ENCODE peak calls at places on chromosomes 6 and 20, in nine cellular contexts. One of them, this sample, is unnamed. For H3K4me1 and H3K9me3, the result is how much of the 10 kb centered on the place peaks cover.

GRCh38 chr6:147758305-147758704 is 249.8 kb downstream of the SAMD5 start:
- DNase-seq in tibial artery: no peak
- DNase-seq in right cardiac atrium: no peak
- DNase-seq in effector memory CD4-positive, alpha-beta T cell: no peak
- DNase-seq in psoas muscle: no peak
- DNase-seq in tibial nerve: no peak
- DNase-seq in CD8-positive, alpha-beta memory T cell: no peak
- DNase-seq in heart left ventricle: no peak
- DNase-seq in endodermal cell: no peak
- DNase-seq in this sample: no peak

GRCh38 chr6:79630883-79631799 is at the start of gene SH3BGRL2:
- DNase-seq in endodermal cell: peak
- DNase-seq in right cardiac atrium: peak
- DNase-seq in CD8-positive, alpha-beta memory T cell: no peak
- DNase-seq in heart left ventricle: peak
- DNase-seq in effector memory CD4-positive, alpha-beta T cell: no peak
- DNase-seq in psoas muscle: peak
- DNase-seq in tibial artery: peak
- DNase-seq in tibial nerve: peak
- DNase-seq in this sample: no peak

GRCh38 chr20:57097245-57097935 is 169.1 kb downstream of the BMP7 start:
- DNase-seq in effector memory CD4-positive, alpha-beta T cell: no peak
- DNase-seq in psoas muscle: no peak
- DNase-seq in right cardiac atrium: no peak
- DNase-seq in tibial nerve: no peak
- DNase-seq in CD8-positive, alpha-beta memory T cell: no peak
- DNase-seq in heart left ventricle: no peak
- DNase-seq in endodermal cell: no peak
- DNase-seq in tibial artery: no peak
- DNase-seq in this sample: no peak

GRCh38 chr6:136225496-136225895 is 24.6 kb downstream of the MTFR2 start:
- DNase-seq in tibial nerve: no peak
- DNase-seq in heart left ventricle: no peak
- DNase-seq in endodermal cell: no peak
- DNase-seq in effector memory CD4-positive, alpha-beta T cell: no peak
- DNase-seq in psoas muscle: no peak
- DNase-seq in CD8-positive, alpha-beta memory T cell: no peak
- DNase-seq in tibial artery: no peak
- DNase-seq in right cardiac atrium: no peak
- DNase-seq in this sample: no peak

GRCh38 chr6:31901415-31901952 is 402 bp downstream of the ZBTB12 start:
- DNase-seq in psoas muscle: peak
- DNase-seq in effector memory CD4-positive, alpha-beta T cell: peak
- DNase-seq in CD8-positive, alpha-beta memory T cell: peak
- DNase-seq in right cardiac atrium: no peak
- DNase-seq in tibial artery: peak
- DNase-seq in heart left ventricle: peak
- DNase-seq in endodermal cell: peak
- DNase-seq in tibial nerve: no peak
- DNase-seq in this sample: peak

GRCh38 chr20:20694591-20694990 is 17.9 kb downstream of the RALGAPA2 start:
- DNase-seq in tibial nerve: no peak
- DNase-seq in heart left ventricle: no peak
- DNase-seq in endodermal cell: no peak
- DNase-seq in right cardiac atrium: no peak
- DNase-seq in effector memory CD4-positive, alpha-beta T cell: no peak
- DNase-seq in tibial artery: no peak
- DNase-seq in CD8-positive, alpha-beta memory T cell: no peak
- DNase-seq in psoas muscle: no peak
- DNase-seq in this sample: no peak

GRCh38 chr20:20318318-20319161 is 49.4 kb upstream of the INSM1 start:
- DNase-seq in tibial artery: no peak
- DNase-seq in heart left ventricle: no peak
- DNase-seq in tibial nerve: peak
- DNase-seq in endodermal cell: no peak
- DNase-seq in effector memory CD4-positive, alpha-beta T cell: no peak
- DNase-seq in CD8-positive, alpha-beta memory T cell: no peak
- DNase-seq in psoas muscle: no peak
- DNase-seq in right cardiac atrium: no peak
- DNase-seq in this sample: no peak

GRCh38 chr20:25145131-25145530 is 50.4 kb upstream of the ENTPD6 start:
- DNase-seq in endodermal cell: no peak
- DNase-seq in tibial nerve: no peak
- DNase-seq in tibial artery: no peak
- DNase-seq in psoas muscle: no peak
- DNase-seq in CD8-positive, alpha-beta memory T cell: no peak
- DNase-seq in effector memory CD4-positive, alpha-beta T cell: no peak
- DNase-seq in right cardiac atrium: no peak
- DNase-seq in heart left ventricle: no peak
- DNase-seq in this sample: no peak

GRCh38 chr20:13684566-13685222 is 46.0 kb upstream of the TASP1 start:
- DNase-seq in psoas muscle: no peak
- DNase-seq in tibial artery: no peak
- DNase-seq in endodermal cell: no peak
- DNase-seq in heart left ventricle: no peak
- DNase-seq in right cardiac atrium: no peak
- DNase-seq in tibial nerve: no peak
- DNase-seq in effector memory CD4-positive, alpha-beta T cell: no peak
- DNase-seq in CD8-positive, alpha-beta memory T cell: no peak
- DNase-seq in this sample: no peak

GRCh38 chr6:5532941-5533340 is 271.6 kb downstream of the FARS2 start:
- DNase-seq in tibial artery: no peak
- DNase-seq in effector memory CD4-positive, alpha-beta T cell: no peak
- DNase-seq in tibial nerve: no peak
- DNase-seq in heart left ventricle: no peak
- DNase-seq in endodermal cell: no peak
- DNase-seq in CD8-positive, alpha-beta memory T cell: no peak
- DNase-seq in right cardiac atrium: no peak
- DNase-seq in psoas muscle: no peak
- DNase-seq in this sample: no peak

GRCh38 chr6:143195349-143195845 is 134.7 kb downstream of the AIG1 start:
- DNase-seq in endodermal cell: no peak
- DNase-seq in heart left ventricle: peak
- DNase-seq in effector memory CD4-positive, alpha-beta T cell: no peak
- DNase-seq in right cardiac atrium: peak
- DNase-seq in psoas muscle: peak
- DNase-seq in tibial nerve: no peak
- DNase-seq in CD8-positive, alpha-beta memory T cell: no peak
- DNase-seq in tibial artery: no peak
- DNase-seq in this sample: no peak

GRCh38 chr20:23135449-23136447 is 49.6 kb upstream of the CD93 start:
- DNase-seq in tibial artery: peak
- DNase-seq in tibial nerve: no peak
- DNase-seq in right cardiac atrium: peak
- DNase-seq in endodermal cell: no peak
- DNase-seq in CD8-positive, alpha-beta memory T cell: no peak
- DNase-seq in psoas muscle: no peak
- DNase-seq in effector memory CD4-positive, alpha-beta T cell: no peak
- DNase-seq in heart left ventricle: no peak
- DNase-seq in this sample: no peak

GRCh38 chr20:23566199-23566932 is 1.9 kb downstream of the CST9L start:
- DNase-seq in heart left ventricle: no peak
- DNase-seq in CD8-positive, alpha-beta memory T cell: no peak
- DNase-seq in effector memory CD4-positive, alpha-beta T cell: no peak
- DNase-seq in right cardiac atrium: no peak
- DNase-seq in psoas muscle: no peak
- DNase-seq in endodermal cell: peak
- DNase-seq in tibial artery: no peak
- DNase-seq in tibial nerve: no peak
- DNase-seq in this sample: no peak

GRCh38 chr6:114611696-114612095 is 268.9 kb upstream of the HS3ST5 start:
- DNase-seq in effector memory CD4-positive, alpha-beta T cell: no peak
- DNase-seq in psoas muscle: no peak
- DNase-seq in tibial nerve: no peak
- DNase-seq in tibial artery: no peak
- DNase-seq in CD8-positive, alpha-beta memory T cell: no peak
- DNase-seq in endodermal cell: no peak
- DNase-seq in heart left ventricle: no peak
- DNase-seq in right cardiac atrium: no peak
- DNase-seq in this sample: no peak

GRCh38 chr20:59165389-59165785 is 1.8 kb downstream of the ZNF831 start:
- DNase-seq in right cardiac atrium: no peak
- DNase-seq in heart left ventricle: no peak
- DNase-seq in tibial nerve: no peak
- DNase-seq in tibial artery: no peak
- DNase-seq in endodermal cell: no peak
- DNase-seq in psoas muscle: no peak
- DNase-seq in CD8-positive, alpha-beta memory T cell: no peak
- DNase-seq in effector memory CD4-positive, alpha-beta T cell: no peak
- DNase-seq in this sample: peak

GRCh38 chr6:132552372-132552771 is at the start of gene TAAR8:
- DNase-seq in tibial nerve: no peak
- DNase-seq in right cardiac atrium: no peak
- DNase-seq in endodermal cell: no peak
- DNase-seq in effector memory CD4-positive, alpha-beta T cell: no peak
- DNase-seq in CD8-positive, alpha-beta memory T cell: no peak
- DNase-seq in heart left ventricle: no peak
- DNase-seq in tibial artery: no peak
- DNase-seq in psoas muscle: no peak
- DNase-seq in this sample: no peak

GRCh38 chr6:137188855-137189254 is 15.4 kb upstream of the IL22RA2 start:
- DNase-seq in CD8-positive, alpha-beta memory T cell: no peak
- DNase-seq in right cardiac atrium: no peak
- DNase-seq in endodermal cell: no peak
- DNase-seq in tibial artery: no peak
- DNase-seq in effector memory CD4-positive, alpha-beta T cell: no peak
- DNase-seq in heart left ventricle: no peak
- DNase-seq in tibial nerve: no peak
- DNase-seq in psoas muscle: no peak
- DNase-seq in this sample: no peak

DNA sequence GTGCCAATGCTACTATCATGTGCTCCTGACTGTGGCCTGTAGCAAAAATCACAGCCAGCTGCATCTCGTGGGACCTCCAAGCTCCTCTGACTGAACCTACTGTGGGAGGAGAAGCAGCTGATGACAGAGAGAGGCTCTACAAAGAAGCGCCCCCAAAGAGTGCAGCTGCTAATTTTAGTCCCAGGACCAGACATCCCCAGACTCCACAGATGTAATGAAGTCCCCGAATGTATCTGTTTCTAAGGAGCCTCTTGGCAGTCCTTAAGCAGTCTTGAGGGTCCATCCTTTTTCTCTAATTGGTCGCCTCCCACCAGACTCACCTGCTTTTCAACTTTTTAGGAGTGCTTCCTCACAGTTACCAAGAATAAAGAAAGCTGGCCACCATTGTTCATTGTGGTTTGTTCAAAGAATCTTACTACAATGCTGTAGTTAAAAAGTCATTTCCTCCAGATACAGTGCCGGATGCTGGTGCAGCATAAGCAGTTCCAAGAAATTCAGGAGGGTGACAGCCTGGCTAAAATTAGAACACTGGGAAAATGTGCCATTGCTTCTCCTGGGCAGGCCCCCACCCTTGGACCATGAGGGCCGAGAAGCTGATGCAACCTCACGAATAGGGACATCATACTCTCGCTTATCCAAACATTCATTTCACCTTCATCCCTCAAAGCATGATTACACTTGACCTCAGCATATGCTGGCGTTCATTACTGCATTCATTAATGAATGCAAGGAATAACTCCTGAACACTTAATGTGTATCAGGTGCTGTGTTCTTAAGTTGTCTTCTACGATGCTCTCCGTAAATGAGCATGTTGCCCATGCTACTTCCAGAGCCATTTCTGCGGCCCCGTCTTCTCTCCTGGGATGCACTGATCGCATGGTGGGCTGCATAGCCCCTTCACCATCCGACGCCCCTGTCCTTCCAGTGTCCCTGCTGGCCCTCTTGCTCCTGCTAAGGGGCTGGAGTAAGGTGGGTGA is 66.4 kb downstream of the LY86 start:
- DNase-seq in right cardiac atrium: peak
- DNase-seq in effector memory CD4-positive, alpha-beta T cell: no peak
- DNase-seq in psoas muscle: no peak
- DNase-seq in tibial artery: peak
- DNase-seq in tibial nerve: no peak
- DNase-seq in CD8-positive, alpha-beta memory T cell: no peak
- DNase-seq in endodermal cell: no peak
- DNase-seq in heart left ventricle: peak
- DNase-seq in this sample: peak
- H3K4me1 ChIP-seq in right cardiac atrium: under half
- H3K4me1 ChIP-seq in effector memory CD4-positive, alpha-beta T cell: under half
- H3K4me1 ChIP-seq in psoas muscle: under half
- H3K4me1 ChIP-seq in tibial artery: under half
- H3K4me1 ChIP-seq in tibial nerve: under half
- H3K4me1 ChIP-seq in CD8-positive, alpha-beta memory T cell: half or more
- H3K4me1 ChIP-seq in endodermal cell: under half
- H3K4me1 ChIP-seq in heart left ventricle: under half
- H3K4me1 ChIP-seq in this sample: half or more

GRCh38 chr6:3758842-3759144 is 7.3 kb upstream of the PXDC1 start:
- DNase-seq in tibial nerve: no peak
- DNase-seq in right cardiac atrium: no peak
- DNase-seq in heart left ventricle: no peak
- DNase-seq in tibial artery: no peak
- DNase-seq in effector memory CD4-positive, alpha-beta T cell: no peak
- DNase-seq in CD8-positive, alpha-beta memory T cell: no peak
- DNase-seq in psoas muscle: no peak
- DNase-seq in endodermal cell: no peak
- DNase-seq in this sample: no peak
- H3K27ac ChIP-seq in tibial nerve: no peak
- H3K27ac ChIP-seq in right cardiac atrium: peak
- H3K27ac ChIP-seq in heart left ventricle: no peak
- H3K27ac ChIP-seq in tibial artery: peak
- H3K27ac ChIP-seq in effector memory CD4-positive, alpha-beta T cell: no peak
- H3K27ac ChIP-seq in CD8-positive, alpha-beta memory T cell: no peak
- H3K27ac ChIP-seq in psoas muscle: no peak
- H3K27ac ChIP-seq in endodermal cell: no peak
- H3K27ac ChIP-seq in this sample: no peak

GRCh38 chr6:141209890-141210289 is 922.8 kb upstream of the GJE1 start:
- DNase-seq in heart left ventricle: no peak
- DNase-seq in psoas muscle: no peak
- DNase-seq in endodermal cell: no peak
- DNase-seq in effector memory CD4-positive, alpha-beta T cell: no peak
- DNase-seq in tibial nerve: no peak
- DNase-seq in right cardiac atrium: no peak
- DNase-seq in tibial artery: no peak
- DNase-seq in CD8-positive, alpha-beta memory T cell: no peak
- DNase-seq in this sample: no peak
- H3K9me3 ChIP-seq in heart left ventricle: under half
- H3K9me3 ChIP-seq in psoas muscle: under half
- H3K9me3 ChIP-seq in endodermal cell: under half
- H3K9me3 ChIP-seq in effector memory CD4-positive, alpha-beta T cell: under half
- H3K9me3 ChIP-seq in tibial nerve: under half
- H3K9me3 ChIP-seq in right cardiac atrium: under half
- H3K9me3 ChIP-seq in tibial artery: under half
- H3K9me3 ChIP-seq in CD8-positive, alpha-beta memory T cell: under half
- H3K9me3 ChIP-seq in this sample: under half

DNA sequence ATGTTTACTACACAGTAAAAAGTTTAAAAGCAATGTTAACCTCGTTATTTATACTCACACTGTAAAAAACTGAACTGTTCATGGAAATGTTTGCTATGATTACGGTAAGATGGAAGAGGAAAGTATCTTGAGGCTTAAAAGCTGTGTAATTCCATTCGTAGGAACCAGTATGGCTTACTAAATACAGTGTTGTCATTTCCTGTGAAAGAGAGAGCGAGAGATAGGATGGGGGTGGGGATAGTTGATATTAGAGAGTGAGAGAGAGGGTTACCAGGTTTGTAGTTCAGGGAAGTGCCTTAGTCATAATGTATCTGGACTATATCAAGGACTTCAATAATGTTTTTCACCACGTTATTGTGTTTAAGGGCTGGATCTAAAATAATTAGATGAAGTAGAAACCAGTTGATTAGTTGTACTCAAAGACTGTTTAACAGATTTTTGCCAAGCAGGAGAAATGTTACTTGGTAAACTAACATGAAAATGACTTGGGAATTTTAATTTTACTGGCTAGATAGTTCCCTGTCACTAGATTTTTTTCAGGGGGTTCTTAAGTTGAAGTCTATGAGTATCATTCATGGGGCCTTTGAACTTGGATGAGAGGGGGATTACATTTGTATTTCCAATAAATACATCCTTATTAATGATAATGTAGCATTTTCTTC is 30.4 kb downstream of the AFDN start:
- DNase-seq in CD8-positive, alpha-beta memory T cell: no peak
- DNase-seq in tibial nerve: no peak
- DNase-seq in right cardiac atrium: no peak
- DNase-seq in tibial artery: no peak
- DNase-seq in effector memory CD4-positive, alpha-beta T cell: no peak
- DNase-seq in endodermal cell: no peak
- DNase-seq in heart left ventricle: no peak
- DNase-seq in psoas muscle: no peak
- DNase-seq in this sample: no peak
- H3K4me1 ChIP-seq in CD8-positive, alpha-beta memory T cell: under half
- H3K4me1 ChIP-seq in tibial nerve: under half
- H3K4me1 ChIP-seq in right cardiac atrium: under half
- H3K4me1 ChIP-seq in tibial artery: under half
- H3K4me1 ChIP-seq in effector memory CD4-positive, alpha-beta T cell: under half
- H3K4me1 ChIP-seq in endodermal cell: under half
- H3K4me1 ChIP-seq in heart left ventricle: half or more
- H3K4me1 ChIP-seq in psoas muscle: under half
- H3K4me1 ChIP-seq in this sample: under half

This sample was measured in CD4-positive, CD25-positive, alpha-beta regulatory T cell.